ENCODE peak calls at places on chromosome 13, in five cellular contexts. S, B, E, V and W are unnamed samples.

GRCh38 chr13:111371211-111371610 is 50.8 kb downstream of the TEX29 start:
- DNase-seq in V (no peak), S (peak; percentile 9), E (no peak), B (no peak), W (peak; percentile 19)

GRCh38 chr13:52395704-52396103 is 10.3 kb downstream of the THSD1 start:
- DNase-seq in V (no peak), E (no peak), B (no peak), S (no peak), W (no peak)

GRCh38 chr13:36834299-36834698 is 15.3 kb downstream of the RFXAP start:
- DNase-seq in V (no peak), B (no peak), E (no peak), S (no peak), W (no peak)

GRCh38 chr13:108176685-108177274 is 38.6 kb downstream of the LIG4 start:
- DNase-seq in S (peak; percentile 61), V (no peak), E (peak; percentile 46), B (no peak), W (peak; percentile 67)

GRCh38 chr13:29621401-29621800 is 25.9 kb upstream of the SLC7A1 start:
- DNase-seq in E (no peak), B (no peak), V (peak; percentile 54), S (no peak), W (peak; percentile 29)

GRCh38 chr13:47853236-47853635 is 147.8 kb downstream of the SUCLA2 start:
- DNase-seq in S (no peak), V (peak; percentile 62), E (no peak), B (no peak), W (peak; percentile 88)

GRCh38 chr13:37225414-37226047 is 120.1 kb upstream of the CSNK1A1L start:
- DNase-seq in V (peak; percentile 76), B (no peak), E (no peak), S (no peak), W (peak; percentile 54)

GRCh38 chr13:114167445-114167844 is 11.6 kb upstream of the CFAP97D2 start:
- DNase-seq in B (no peak), S (peak; percentile 50), E (peak; percentile 62), V (no peak), W (no peak)

GRCh38 chr13:113441661-113442060 is 11.6 kb downstream of the ADPRHL1 start:
- DNase-seq in V (no peak), S (no peak), B (no peak), E (no peak), W (no peak)

GRCh38 chr13:112775791-112776279 is 86.0 kb downstream of the ATP11A start:
- DNase-seq in B (peak; percentile 29), S (no peak), V (no peak), E (no peak), W (no peak)

GRCh38 chr13:23610966-23611486 is 40.8 kb downstream of the TNFRSF19 start:
- DNase-seq in B (no peak), S (no peak), E (no peak), V (peak; percentile 75), W (peak; percentile 81)

GRCh38 chr13:40692946-40693345 is 26.5 kb upstream of the FOXO1 start:
- DNase-seq in B (no peak), E (no peak), S (peak; percentile 50), V (no peak), W (peak; percentile 39)

GRCh38 chr13:84896128-84896527 is 903.1 kb downstream of the SLITRK6 start:
- DNase-seq in S (peak; percentile 77), B (no peak), E (peak; percentile 34), V (peak; percentile 62), W (peak; percentile 82)

GRCh38 chr13:112750570-112750969 is 60.7 kb downstream of the ATP11A start:
- DNase-seq in B (no peak), E (no peak), V (no peak), S (no peak), W (no peak)

GRCh38 chr13:40911341-40911740 is 107.8 kb downstream of the ELF1 start:
- DNase-seq in S (no peak), E (no peak), B (no peak), V (no peak), W (no peak)

GRCh38 chr13:26042781-26043180 is 9.0 kb downstream of the SHISA2 start:
- DNase-seq in B (no peak), V (no peak), S (no peak), E (no peak), W (no peak)

GRCh38 chr13:30739646-30740642 is 4.6 kb downstream of the ALOX5AP start:
- DNase-seq in B (no peak), V (peak; percentile 91), E (peak; percentile 77), S (peak; percentile 36), W (peak; percentile 83)

GRCh38 chr13:30752201-30752797 is 17.0 kb downstream of the ALOX5AP start:
- DNase-seq in E (no peak), S (no peak), B (no peak), V (peak; percentile 52), W (peak; percentile 80)

GRCh38 chr13:104389722-104390121 is 1323.5 kb upstream of the SLC10A2 start:
- DNase-seq in B (no peak), E (no peak), V (peak; percentile 32), S (peak; percentile 5), W (peak; percentile 83)

GRCh38 chr13:47594833-47595232 is 406.2 kb downstream of the SUCLA2 start:
- DNase-seq in E (peak; percentile 56), S (no peak), V (no peak), B (peak; percentile 47), W (peak; percentile 35)

GRCh38 chr13:114260818-114261217 is 20.6 kb upstream of the UPF3A start:
- DNase-seq in E (no peak), S (no peak), V (no peak), B (no peak), W (no peak)

GRCh38 chr13:60229708-60230272 is 66.1 kb upstream of the DIAPH3 start:
- DNase-seq in S (peak; percentile 71), V (no peak), E (no peak), B (no peak), W (no peak)

GRCh38 chr13:52785721-52786120 is 46.1 kb upstream of the CNMD start:
- DNase-seq in E (no peak), B (no peak), V (no peak), S (no peak), W (no peak)

GRCh38 chr13:44397766-44398223 is 24.2 kb downstream of the SERP2 start:
- DNase-seq in E (no peak), V (peak; percentile 27), S (no peak), B (no peak), W (peak; percentile 91)

GRCh38 chr13:44703371-44703770 is 127.2 kb upstream of the TSC22D1 start:
- DNase-seq in S (no peak), E (no peak), B (no peak), V (peak; percentile 60), W (peak; percentile 72)

GRCh38 chr13:36362251-36362650 is 16.1 kb upstream of the SPART start:
- DNase-seq in B (no peak), S (no peak), E (no peak), V (peak; percentile 79), W (peak; percentile 81)

GRCh38 chr13:55087085-55087484 is 2053.6 kb upstream of the PRR20A start:
- DNase-seq in S (no peak), E (no peak), B (no peak), V (no peak), W (no peak)

GRCh38 chr13:45119469-45119989 is 781 bp upstream of the GTF2F2 start:
- DNase-seq in E (peak; percentile 56), V (peak; percentile 73), S (no peak), B (no peak), W (peak; percentile 68)

GRCh38 chr13:67827992-67828391 is 597.9 kb upstream of the PCDH9 start:
- DNase-seq in E (no peak), V (peak; percentile 51), S (no peak), B (no peak), W (peak; percentile 6)

GRCh38 chr13:113762538-113762937 is 3.5 kb downstream of the TMEM255B start:
- DNase-seq in B (no peak), E (no peak), S (no peak), V (no peak), W (no peak)

DNA sequence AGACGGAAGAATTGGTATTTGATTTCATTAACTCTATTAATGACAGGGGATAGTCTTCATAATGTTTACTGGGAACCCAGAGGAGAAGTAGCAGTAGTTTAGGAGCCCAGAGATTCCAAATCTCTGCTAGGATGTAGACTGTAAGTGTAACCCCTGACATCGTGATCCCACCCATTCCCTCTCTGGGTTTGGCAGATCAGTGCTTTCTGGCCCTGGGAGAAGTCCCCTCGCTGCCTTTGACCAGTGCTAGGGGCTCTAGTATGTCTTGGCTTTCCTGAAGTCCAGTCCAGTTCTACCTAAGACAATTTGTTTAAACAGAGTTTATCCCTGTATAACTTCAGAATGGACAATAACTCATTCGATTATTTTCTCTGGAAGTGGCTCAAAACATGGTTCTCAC is 11.6 kb downstream of the KLF5 start:
- DNase-seq in S (no peak), E (no peak), V (no peak), B (no peak), W (no peak)
- H3K4me3 ChIP-seq in S (no peak overlapping the region), E (no peak overlapping the region), V (no peak overlapping the region), B (no peak overlapping the region), W (no peak overlapping the region)

GRCh38 chr13:77028202-77028601 is 1.2 kb upstream of the FBXL3 start:
- DNase-seq in S (no peak), E (no peak), V (peak; percentile 34), B (no peak), W (peak; percentile 53)

GRCh38 chr13:77029436-77029835 is 2.5 kb upstream of the FBXL3 start:
- DNase-seq in B (no peak), E (no peak), S (no peak), V (no peak), W (no peak)

GRCh38 chr13:77026783-77027621 is at the start of gene FBXL3:
- DNase-seq in B (peak; percentile 86), V (peak; percentile 94), S (peak; percentile 87), E (peak; percentile 83), W (peak; percentile 95)

GRCh38 chr13:77022341-77022740 is 4.6 kb downstream of the FBXL3 start:
- DNase-seq in B (no peak), E (peak; percentile 35), V (peak; percentile 26), S (no peak), W (peak; percentile 90)

GRCh38 chr13:77026255-77026782 is 640 bp downstream of the FBXL3 start:
- DNase-seq in E (peak; percentile 80), B (peak; percentile 85), S (peak; percentile 77), V (peak; percentile 55), W (peak; percentile 65)
- TF ChIP-seq CTCF in E (no peak), B (no peak), S (no peak), V (no peak), W (no peak)

DNA sequence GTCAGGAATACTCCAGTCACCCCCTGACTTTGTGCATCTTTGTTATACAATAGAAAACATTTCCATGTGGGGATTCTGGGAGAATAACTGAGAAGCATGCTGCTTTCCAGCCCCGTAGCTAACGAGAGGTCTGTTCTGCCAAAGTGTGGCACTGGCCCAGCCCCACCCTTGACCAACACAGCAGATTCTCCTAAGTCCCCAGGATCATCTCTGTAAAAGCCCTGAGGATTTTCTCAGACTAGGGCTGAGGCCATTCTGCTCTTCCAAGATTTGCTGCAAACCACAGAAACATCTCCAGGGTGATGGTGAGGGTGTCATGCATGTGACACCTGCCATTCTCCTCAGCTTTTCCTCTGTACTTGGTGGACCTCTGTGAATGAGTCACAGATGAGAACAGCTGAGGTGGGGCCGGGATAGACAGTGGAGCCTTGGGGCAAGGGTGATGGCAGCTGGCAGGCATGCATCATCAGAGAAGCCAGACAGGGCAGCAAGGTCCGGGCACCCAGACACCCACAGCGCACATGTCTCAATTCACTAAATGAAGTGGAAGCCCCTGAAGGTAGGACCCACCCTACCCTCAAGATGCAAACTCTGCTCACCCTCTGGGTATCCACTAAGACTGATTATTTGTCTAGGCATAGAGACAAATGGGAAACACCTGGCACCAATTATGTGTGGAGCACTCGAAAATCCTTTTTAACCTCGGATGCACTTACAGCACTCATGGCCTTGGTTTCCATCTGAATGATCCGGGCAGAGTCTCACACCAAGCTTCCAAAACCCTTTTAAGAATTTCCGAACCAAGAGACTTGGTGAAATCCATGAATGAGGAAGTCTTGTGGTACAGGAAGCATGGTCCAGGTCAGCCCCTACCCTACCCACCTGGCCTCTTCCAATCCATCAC is 20.1 kb upstream of the DOCK9 start:
- DNase-seq in S (no peak), E (no peak), V (peak; percentile 38), B (no peak), W (no peak)
- H3K4me3 ChIP-seq in S (no peak overlapping the region), E (no peak overlapping the region), V (no peak overlapping the region), B (no peak overlapping the region), W (no peak overlapping the region)

GRCh38 chr13:33351324-33351723 is 65.8 kb upstream of the STARD13 start:
- DNase-seq in V (peak; percentile 65), B (no peak), S (peak; percentile 37), E (no peak), W (peak; percentile 83)
- TF ChIP-seq CTCF in V (peak; percentile 7), B (no peak), S (peak; percentile 11), E (no peak), W (peak; percentile 38)